ENCODE peak calls at places on chromosomes 16 and 17, in eight cellular contexts. One of them, this sample, is unnamed.

GRCh38 chr16:10729649-10730048 is 14.0 kb upstream of the NUBP1 start:
- DNase-seq in foreskin fibroblast: peak; percentile 45
- DNase-seq in BE2C: peak; percentile 32
- DNase-seq in prostate gland: peak; percentile 62
- DNase-seq in sigmoid colon: no peak
- DNase-seq in lower lobe of right lung: no peak
- DNase-seq in CD8-positive, alpha-beta T cell: no peak
- DNase-seq in skeletal muscle cell: no peak
- DNase-seq in this sample: peak; percentile 21

GRCh38 chr17:18916816-18917496 is 35.0 kb upstream of the SLC5A10 start:
- DNase-seq in sigmoid colon: no peak
- DNase-seq in foreskin fibroblast: peak; percentile 67
- DNase-seq in prostate gland: no peak
- DNase-seq in lower lobe of right lung: no peak
- DNase-seq in CD8-positive, alpha-beta T cell: no peak
- DNase-seq in BE2C: no peak
- DNase-seq in skeletal muscle cell: no peak
- DNase-seq in this sample: peak; percentile 32

GRCh38 chr16:12758031-12758669 is 45.5 kb downstream of the CPPED1 start:
- DNase-seq in skeletal muscle cell: no peak
- DNase-seq in sigmoid colon: no peak
- DNase-seq in BE2C: peak; percentile 79
- DNase-seq in CD8-positive, alpha-beta T cell: no peak
- DNase-seq in lower lobe of right lung: no peak
- DNase-seq in foreskin fibroblast: no peak
- DNase-seq in prostate gland: no peak
- DNase-seq in this sample: no peak

GRCh38 chr17:77507116-77507885 is 366.5 kb downstream of the SEC14L1 start:
- DNase-seq in skeletal muscle cell: no peak
- DNase-seq in prostate gland: no peak
- DNase-seq in CD8-positive, alpha-beta T cell: no peak
- DNase-seq in lower lobe of right lung: no peak
- DNase-seq in BE2C: peak; percentile 4
- DNase-seq in foreskin fibroblast: no peak
- DNase-seq in sigmoid colon: peak; percentile 20
- DNase-seq in this sample: no peak

GRCh38 chr17:68634345-68634876 is 33.2 kb upstream of the FAM20A start:
- DNase-seq in BE2C: peak; percentile 10
- DNase-seq in sigmoid colon: no peak
- DNase-seq in lower lobe of right lung: no peak
- DNase-seq in foreskin fibroblast: no peak
- DNase-seq in CD8-positive, alpha-beta T cell: no peak
- DNase-seq in skeletal muscle cell: no peak
- DNase-seq in prostate gland: no peak
- DNase-seq in this sample: no peak

GRCh38 chr17:41625602-41626001 is 1.2 kb upstream of the KRT17 start:
- DNase-seq in CD8-positive, alpha-beta T cell: no peak
- DNase-seq in foreskin fibroblast: no peak
- DNase-seq in lower lobe of right lung: no peak
- DNase-seq in sigmoid colon: peak; percentile 42
- DNase-seq in prostate gland: peak; percentile 85
- DNase-seq in skeletal muscle cell: no peak
- DNase-seq in BE2C: no peak
- DNase-seq in this sample: no peak

GRCh38 chr17:73249700-73250099 is 12.0 kb downstream of the CPSF4L start:
- DNase-seq in sigmoid colon: no peak
- DNase-seq in skeletal muscle cell: no peak
- DNase-seq in foreskin fibroblast: no peak
- DNase-seq in BE2C: no peak
- DNase-seq in lower lobe of right lung: no peak
- DNase-seq in prostate gland: no peak
- DNase-seq in CD8-positive, alpha-beta T cell: no peak
- DNase-seq in this sample: no peak

GRCh38 chr16:27902551-27902950 is 161.0 kb downstream of the GSG1L start:
- DNase-seq in CD8-positive, alpha-beta T cell: no peak
- DNase-seq in foreskin fibroblast: no peak
- DNase-seq in sigmoid colon: no peak
- DNase-seq in prostate gland: no peak
- DNase-seq in BE2C: no peak
- DNase-seq in lower lobe of right lung: no peak
- DNase-seq in skeletal muscle cell: no peak
- DNase-seq in this sample: no peak

GRCh38 chr17:7138800-7139381 is 24.3 kb upstream of the ASGR2 start:
- DNase-seq in prostate gland: no peak
- DNase-seq in BE2C: no peak
- DNase-seq in foreskin fibroblast: no peak
- DNase-seq in skeletal muscle cell: no peak
- DNase-seq in CD8-positive, alpha-beta T cell: no peak
- DNase-seq in lower lobe of right lung: no peak
- DNase-seq in sigmoid colon: no peak
- DNase-seq in this sample: no peak

GRCh38 chr16:49274936-49275730 is 6.5 kb downstream of the CBLN1 start:
- DNase-seq in sigmoid colon: no peak
- DNase-seq in skeletal muscle cell: no peak
- DNase-seq in CD8-positive, alpha-beta T cell: no peak
- DNase-seq in prostate gland: no peak
- DNase-seq in foreskin fibroblast: no peak
- DNase-seq in lower lobe of right lung: no peak
- DNase-seq in BE2C: no peak
- DNase-seq in this sample: no peak
- H3K4me3 ChIP-seq in sigmoid colon: no peak overlapping the region
- H3K4me3 ChIP-seq in skeletal muscle cell: no peak overlapping the region
- H3K4me3 ChIP-seq in CD8-positive, alpha-beta T cell: no peak overlapping the region
- H3K4me3 ChIP-seq in prostate gland: no peak overlapping the region
- H3K4me3 ChIP-seq in foreskin fibroblast: no peak overlapping the region
- H3K4me3 ChIP-seq in lower lobe of right lung: no peak overlapping the region
- H3K4me3 ChIP-seq in BE2C: no peak overlapping the region
- H3K4me3 ChIP-seq in this sample: no peak overlapping the region

GRCh38 chr16:88780100-88781062 is 4.6 kb downstream of the PIEZO1 start:
- DNase-seq in BE2C: no peak
- DNase-seq in prostate gland: no peak
- DNase-seq in skeletal muscle cell: no peak
- DNase-seq in foreskin fibroblast: no peak
- DNase-seq in lower lobe of right lung: no peak
- DNase-seq in CD8-positive, alpha-beta T cell: no peak
- DNase-seq in sigmoid colon: no peak
- DNase-seq in this sample: no peak
- H3K4me3 ChIP-seq in BE2C: no peak overlapping the region
- H3K4me3 ChIP-seq in prostate gland: no peak overlapping the region
- H3K4me3 ChIP-seq in skeletal muscle cell: no peak overlapping the region
- H3K4me3 ChIP-seq in foreskin fibroblast: no peak overlapping the region
- H3K4me3 ChIP-seq in lower lobe of right lung: peak overlapping the region; percentile 71
- H3K4me3 ChIP-seq in CD8-positive, alpha-beta T cell: peak overlapping the region; percentile 4
- H3K4me3 ChIP-seq in sigmoid colon: peak overlapping the region; percentile 21
- H3K4me3 ChIP-seq in this sample: no peak overlapping the region

DNA sequence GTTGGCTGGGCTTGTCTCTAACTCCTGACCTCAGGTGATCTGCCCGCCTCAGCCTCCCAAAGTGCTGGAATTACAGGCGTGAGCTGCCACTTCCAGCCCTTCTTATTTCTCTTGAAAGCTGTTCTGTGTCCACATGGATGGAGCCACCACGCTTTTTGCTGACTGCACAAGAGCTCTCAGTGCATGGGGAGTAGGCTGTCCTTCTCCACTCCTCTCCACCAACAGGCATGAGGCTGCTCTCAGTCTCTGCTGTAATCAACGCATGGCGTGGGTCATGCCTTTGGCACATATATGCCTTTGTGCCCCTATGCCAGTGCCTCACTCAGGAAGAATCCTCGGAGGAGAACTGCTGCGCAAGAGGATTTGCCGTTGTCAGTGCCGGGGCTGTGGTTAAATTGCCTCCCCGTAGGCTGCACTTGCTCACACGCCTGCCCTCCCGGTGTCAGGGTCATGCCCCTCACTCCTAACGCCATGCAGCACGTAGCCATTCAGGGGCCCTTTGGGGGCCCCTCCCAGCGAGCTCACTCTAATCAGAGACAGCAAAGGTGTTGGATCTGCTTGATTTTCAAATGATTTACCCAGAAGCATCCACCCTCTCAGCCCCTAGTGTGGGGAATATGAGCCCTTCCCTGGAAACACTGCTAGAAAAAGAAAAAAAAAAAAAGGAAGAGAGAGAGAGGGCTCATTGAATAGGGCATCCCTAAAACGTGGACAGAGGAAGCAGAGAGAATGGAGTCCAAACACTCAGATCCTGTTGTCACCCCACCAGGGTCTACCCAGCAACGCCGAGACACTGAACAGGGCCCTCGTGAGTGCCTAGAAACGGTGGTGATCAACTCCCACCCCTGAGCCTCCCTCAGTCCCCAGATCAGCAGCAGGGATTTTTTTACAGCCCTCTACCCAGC is 47.5 kb upstream of the ZCCHC14 start:
- DNase-seq in skeletal muscle cell: no peak
- DNase-seq in prostate gland: no peak
- DNase-seq in lower lobe of right lung: no peak
- DNase-seq in foreskin fibroblast: no peak
- DNase-seq in CD8-positive, alpha-beta T cell: no peak
- DNase-seq in BE2C: no peak
- DNase-seq in sigmoid colon: no peak
- DNase-seq in this sample: no peak
- H3K4me3 ChIP-seq in skeletal muscle cell: no peak overlapping the region
- H3K4me3 ChIP-seq in prostate gland: no peak overlapping the region
- H3K4me3 ChIP-seq in lower lobe of right lung: no peak overlapping the region
- H3K4me3 ChIP-seq in foreskin fibroblast: no peak overlapping the region
- H3K4me3 ChIP-seq in CD8-positive, alpha-beta T cell: no peak overlapping the region
- H3K4me3 ChIP-seq in BE2C: no peak overlapping the region
- H3K4me3 ChIP-seq in sigmoid colon: no peak overlapping the region
- H3K4me3 ChIP-seq in this sample: no peak overlapping the region

GRCh38 chr16:52022177-52022576 is 524.8 kb downstream of the TOX3 start:
- DNase-seq in BE2C: no peak
- DNase-seq in sigmoid colon: no peak
- DNase-seq in foreskin fibroblast: no peak
- DNase-seq in skeletal muscle cell: no peak
- DNase-seq in lower lobe of right lung: no peak
- DNase-seq in prostate gland: no peak
- DNase-seq in CD8-positive, alpha-beta T cell: no peak
- DNase-seq in this sample: no peak

GRCh38 chr16:52016387-52016786 is 530.6 kb downstream of the TOX3 start:
- DNase-seq in sigmoid colon: no peak
- DNase-seq in BE2C: no peak
- DNase-seq in foreskin fibroblast: no peak
- DNase-seq in CD8-positive, alpha-beta T cell: no peak
- DNase-seq in lower lobe of right lung: no peak
- DNase-seq in prostate gland: no peak
- DNase-seq in skeletal muscle cell: no peak
- DNase-seq in this sample: no peak
- H3K4me3 ChIP-seq in sigmoid colon: no peak overlapping the region
- H3K4me3 ChIP-seq in BE2C: no peak overlapping the region
- H3K4me3 ChIP-seq in foreskin fibroblast: no peak overlapping the region
- H3K4me3 ChIP-seq in CD8-positive, alpha-beta T cell: no peak overlapping the region
- H3K4me3 ChIP-seq in lower lobe of right lung: no peak overlapping the region
- H3K4me3 ChIP-seq in prostate gland: no peak overlapping the region
- H3K4me3 ChIP-seq in skeletal muscle cell: no peak overlapping the region
- H3K4me3 ChIP-seq in this sample: no peak overlapping the region

DNA sequence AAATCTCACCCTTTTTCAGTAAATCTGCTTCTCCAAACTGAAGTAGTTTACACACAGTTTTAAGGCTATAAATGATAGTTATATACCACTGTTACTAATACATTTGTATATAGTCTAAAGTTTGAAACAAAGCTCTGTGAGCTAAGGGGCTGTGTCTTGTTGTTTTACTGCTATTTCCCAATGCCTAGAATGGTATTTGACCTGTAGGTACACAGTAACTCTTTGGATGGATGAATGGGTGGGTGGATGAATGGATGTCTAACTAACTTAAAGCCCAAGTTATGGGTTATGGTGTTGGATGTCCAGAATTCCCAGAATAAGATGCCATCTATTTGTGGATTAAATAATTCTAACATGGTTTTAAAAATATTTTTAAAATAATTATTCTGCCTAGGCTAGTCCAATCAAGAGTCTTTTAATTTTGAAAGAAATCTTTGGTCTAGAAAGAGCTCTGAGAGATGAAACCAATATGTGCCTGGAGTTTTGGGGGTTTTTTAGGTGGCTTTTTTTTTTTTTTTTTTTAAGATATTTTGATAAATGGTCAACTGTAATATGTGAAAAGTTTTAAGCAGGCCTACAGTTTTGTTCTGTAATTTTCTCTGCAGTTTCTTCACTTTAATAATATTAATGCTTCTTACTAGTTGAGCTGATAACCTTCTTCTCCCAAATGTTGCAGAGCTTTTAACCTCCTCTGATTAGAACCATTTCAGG is 45.3 kb downstream of the OMG start:
- DNase-seq in prostate gland: no peak
- DNase-seq in foreskin fibroblast: no peak
- DNase-seq in skeletal muscle cell: peak; percentile 13
- DNase-seq in lower lobe of right lung: no peak
- DNase-seq in BE2C: no peak
- DNase-seq in sigmoid colon: no peak
- DNase-seq in CD8-positive, alpha-beta T cell: no peak
- DNase-seq in this sample: no peak
- H3K4me3 ChIP-seq in prostate gland: no peak overlapping the region
- H3K4me3 ChIP-seq in foreskin fibroblast: no peak overlapping the region
- H3K4me3 ChIP-seq in skeletal muscle cell: no peak overlapping the region
- H3K4me3 ChIP-seq in lower lobe of right lung: no peak overlapping the region
- H3K4me3 ChIP-seq in BE2C: no peak overlapping the region
- H3K4me3 ChIP-seq in sigmoid colon: no peak overlapping the region
- H3K4me3 ChIP-seq in CD8-positive, alpha-beta T cell: no peak overlapping the region
- H3K4me3 ChIP-seq in this sample: no peak overlapping the region

GRCh38 chr16:81478294-81478693 is 33.7 kb downstream of the CMIP start:
- DNase-seq in skeletal muscle cell: no peak
- DNase-seq in CD8-positive, alpha-beta T cell: no peak
- DNase-seq in foreskin fibroblast: no peak
- DNase-seq in BE2C: no peak
- DNase-seq in sigmoid colon: no peak
- DNase-seq in lower lobe of right lung: no peak
- DNase-seq in prostate gland: no peak
- DNase-seq in this sample: no peak
- H3K4me3 ChIP-seq in skeletal muscle cell: no peak overlapping the region
- H3K4me3 ChIP-seq in CD8-positive, alpha-beta T cell: no peak overlapping the region
- H3K4me3 ChIP-seq in foreskin fibroblast: no peak overlapping the region
- H3K4me3 ChIP-seq in BE2C: no peak overlapping the region
- H3K4me3 ChIP-seq in sigmoid colon: no peak overlapping the region
- H3K4me3 ChIP-seq in lower lobe of right lung: peak overlapping the region; percentile 23
- H3K4me3 ChIP-seq in prostate gland: no peak overlapping the region
- H3K4me3 ChIP-seq in this sample: no peak overlapping the region